ENCODE peak calls at places on chromosome 22, in ten cellular contexts. One of them, this sample, is unnamed.

GRCh38 chr22:44360306-44360685 is 47.5 kb upstream of the SHISAL1 start:
- DNase-seq in HCT116: no peak
- DNase-seq in pancreas: no peak
- DNase-seq in fibroblast of lung: no peak
- DNase-seq in stomach: no peak
- DNase-seq in upper lobe of right lung: peak; percentile 39
- DNase-seq in suprapubic skin: no peak
- DNase-seq in right atrium auricular region: no peak
- DNase-seq in H9: no peak
- DNase-seq in BJ: no peak
- DNase-seq in this sample: no peak

GRCh38 chr22:43993072-43993760 is 30.9 kb upstream of the PARVB start:
- DNase-seq in suprapubic skin: no peak
- DNase-seq in stomach: peak; percentile 54
- DNase-seq in upper lobe of right lung: peak; percentile 66
- DNase-seq in right atrium auricular region: no peak
- DNase-seq in pancreas: peak; percentile 46
- DNase-seq in BJ: no peak
- DNase-seq in HCT116: peak; percentile 21
- DNase-seq in fibroblast of lung: peak; percentile 75
- DNase-seq in H9: peak; percentile 83
- DNase-seq in this sample: peak; percentile 46

GRCh38 chr22:26547426-26547825 is 35.2 kb upstream of the TFIP11 start:
- DNase-seq in suprapubic skin: no peak
- DNase-seq in pancreas: no peak
- DNase-seq in fibroblast of lung: no peak
- DNase-seq in BJ: no peak
- DNase-seq in upper lobe of right lung: no peak
- DNase-seq in right atrium auricular region: no peak
- DNase-seq in H9: no peak
- DNase-seq in stomach: no peak
- DNase-seq in HCT116: no peak
- DNase-seq in this sample: no peak

GRCh38 chr22:31944700-31945477 is 554 bp downstream of the YWHAH start:
- DNase-seq in stomach: peak; percentile 52
- DNase-seq in upper lobe of right lung: peak; percentile 83
- DNase-seq in H9: no peak
- DNase-seq in fibroblast of lung: peak; percentile 12
- DNase-seq in BJ: no peak
- DNase-seq in suprapubic skin: peak; percentile 83
- DNase-seq in pancreas: no peak
- DNase-seq in right atrium auricular region: peak; percentile 60
- DNase-seq in HCT116: no peak
- DNase-seq in this sample: peak; percentile 61

GRCh38 chr22:36762687-36763260 is 13.1 kb downstream of the IFT27 start:
- DNase-seq in HCT116: no peak
- DNase-seq in BJ: no peak
- DNase-seq in suprapubic skin: peak; percentile 45
- DNase-seq in right atrium auricular region: peak; percentile 63
- DNase-seq in upper lobe of right lung: peak; percentile 87
- DNase-seq in stomach: no peak
- DNase-seq in fibroblast of lung: peak; percentile 76
- DNase-seq in pancreas: no peak
- DNase-seq in H9: peak; percentile 14
- DNase-seq in this sample: no peak

GRCh38 chr22:47291565-47292495 is 529.4 kb downstream of the TBC1D22A start:
- DNase-seq in upper lobe of right lung: no peak
- DNase-seq in BJ: no peak
- DNase-seq in right atrium auricular region: no peak
- DNase-seq in H9: peak; percentile 7
- DNase-seq in pancreas: no peak
- DNase-seq in suprapubic skin: peak; percentile 61
- DNase-seq in fibroblast of lung: no peak
- DNase-seq in stomach: no peak
- DNase-seq in HCT116: no peak
- DNase-seq in this sample: no peak

GRCh38 chr22:27715078-27715477 is 86.5 kb downstream of the MN1 start:
- DNase-seq in right atrium auricular region: no peak
- DNase-seq in pancreas: no peak
- DNase-seq in upper lobe of right lung: peak; percentile 56
- DNase-seq in fibroblast of lung: no peak
- DNase-seq in H9: no peak
- DNase-seq in stomach: no peak
- DNase-seq in HCT116: no peak
- DNase-seq in BJ: no peak
- DNase-seq in suprapubic skin: no peak
- DNase-seq in this sample: peak; percentile 56

GRCh38 chr22:35446365-35446764 is 46.4 kb downstream of the MCM5 start:
- DNase-seq in fibroblast of lung: peak; percentile 83
- DNase-seq in suprapubic skin: no peak
- DNase-seq in right atrium auricular region: no peak
- DNase-seq in BJ: peak; percentile 37
- DNase-seq in H9: no peak
- DNase-seq in upper lobe of right lung: no peak
- DNase-seq in stomach: no peak
- DNase-seq in pancreas: no peak
- DNase-seq in HCT116: no peak
- DNase-seq in this sample: peak; percentile 40

GRCh38 chr22:44380716-44381500 is 68.2 kb upstream of the SHISAL1 start:
- DNase-seq in stomach: no peak
- DNase-seq in upper lobe of right lung: peak; percentile 29
- DNase-seq in BJ: no peak
- DNase-seq in pancreas: no peak
- DNase-seq in right atrium auricular region: no peak
- DNase-seq in H9: no peak
- DNase-seq in suprapubic skin: no peak
- DNase-seq in fibroblast of lung: no peak
- DNase-seq in HCT116: no peak
- DNase-seq in this sample: no peak

GRCh38 chr22:25154686-25154999 is 45.0 kb upstream of the CRYBB3 start:
- DNase-seq in BJ: no peak
- DNase-seq in pancreas: no peak
- DNase-seq in HCT116: no peak
- DNase-seq in stomach: no peak
- DNase-seq in right atrium auricular region: no peak
- DNase-seq in fibroblast of lung: no peak
- DNase-seq in suprapubic skin: no peak
- DNase-seq in upper lobe of right lung: no peak
- DNase-seq in H9: no peak
- DNase-seq in this sample: no peak
- H3K27me3 ChIP-seq in BJ: no peaks in the 10 kb centered on the region
- H3K27me3 ChIP-seq in pancreas: no peaks in the 10 kb centered on the region
- H3K27me3 ChIP-seq in HCT116: no peaks in the 10 kb centered on the region
- H3K27me3 ChIP-seq in stomach: no peaks in the 10 kb centered on the region
- H3K27me3 ChIP-seq in right atrium auricular region: no peaks in the 10 kb centered on the region
- H3K27me3 ChIP-seq in fibroblast of lung: no peaks in the 10 kb centered on the region
- H3K27me3 ChIP-seq in suprapubic skin: no peaks in the 10 kb centered on the region
- H3K27me3 ChIP-seq in upper lobe of right lung: no peaks in the 10 kb centered on the region
- H3K27me3 ChIP-seq in H9: no peaks in the 10 kb centered on the region
- H3K27me3 ChIP-seq in this sample: no peaks in the 10 kb centered on the region

GRCh38 chr22:49659924-49660315 is 167.8 kb downstream of the BRD1 start:
- DNase-seq in fibroblast of lung: no peak
- DNase-seq in suprapubic skin: peak; percentile 74
- DNase-seq in HCT116: no peak
- DNase-seq in H9: peak; percentile 24
- DNase-seq in upper lobe of right lung: peak; percentile 58
- DNase-seq in pancreas: no peak
- DNase-seq in right atrium auricular region: no peak
- DNase-seq in BJ: no peak
- DNase-seq in stomach: no peak
- DNase-seq in this sample: no peak

GRCh38 chr22:49658902-49659280 is 168.8 kb downstream of the BRD1 start:
- DNase-seq in stomach: no peak
- DNase-seq in H9: no peak
- DNase-seq in pancreas: no peak
- DNase-seq in BJ: no peak
- DNase-seq in HCT116: no peak
- DNase-seq in upper lobe of right lung: peak; percentile 6
- DNase-seq in suprapubic skin: peak; percentile 32
- DNase-seq in fibroblast of lung: no peak
- DNase-seq in right atrium auricular region: no peak
- DNase-seq in this sample: no peak

GRCh38 chr22:49657974-49658550 is 169.6 kb downstream of the BRD1 start:
- DNase-seq in suprapubic skin: no peak
- DNase-seq in right atrium auricular region: no peak
- DNase-seq in stomach: no peak
- DNase-seq in BJ: no peak
- DNase-seq in upper lobe of right lung: peak; percentile 54
- DNase-seq in H9: no peak
- DNase-seq in HCT116: no peak
- DNase-seq in fibroblast of lung: no peak
- DNase-seq in pancreas: no peak
- DNase-seq in this sample: no peak

GRCh38 chr22:49660321-49660720 is 167.4 kb downstream of the BRD1 start:
- DNase-seq in fibroblast of lung: no peak
- DNase-seq in pancreas: no peak
- DNase-seq in stomach: no peak
- DNase-seq in BJ: no peak
- DNase-seq in right atrium auricular region: no peak
- DNase-seq in HCT116: no peak
- DNase-seq in suprapubic skin: peak; percentile 63
- DNase-seq in upper lobe of right lung: peak; percentile 58
- DNase-seq in H9: peak; percentile 21
- DNase-seq in this sample: no peak

GRCh38 chr22:49659281-49659923 is 168.3 kb downstream of the BRD1 start:
- DNase-seq in stomach: no peak
- DNase-seq in suprapubic skin: peak; percentile 76
- DNase-seq in BJ: no peak
- DNase-seq in upper lobe of right lung: peak; percentile 59
- DNase-seq in right atrium auricular region: no peak
- DNase-seq in fibroblast of lung: no peak
- DNase-seq in HCT116: no peak
- DNase-seq in H9: peak; percentile 27
- DNase-seq in pancreas: no peak
- DNase-seq in this sample: no peak
- H3K27me3 ChIP-seq in stomach: no peaks in the 10 kb centered on the region
- H3K27me3 ChIP-seq in suprapubic skin: peaks cover 49% of the 10 kb centered on the region
- H3K27me3 ChIP-seq in BJ: no peaks in the 10 kb centered on the region
- H3K27me3 ChIP-seq in upper lobe of right lung: no peaks in the 10 kb centered on the region
- H3K27me3 ChIP-seq in right atrium auricular region: no peaks in the 10 kb centered on the region
- H3K27me3 ChIP-seq in fibroblast of lung: no peaks in the 10 kb centered on the region
- H3K27me3 ChIP-seq in HCT116: peaks cover 6% of the 10 kb centered on the region
- H3K27me3 ChIP-seq in H9: no peaks in the 10 kb centered on the region
- H3K27me3 ChIP-seq in pancreas: no peaks in the 10 kb centered on the region
- H3K27me3 ChIP-seq in this sample: peaks cover 31% of the 10 kb centered on the region

DNA sequence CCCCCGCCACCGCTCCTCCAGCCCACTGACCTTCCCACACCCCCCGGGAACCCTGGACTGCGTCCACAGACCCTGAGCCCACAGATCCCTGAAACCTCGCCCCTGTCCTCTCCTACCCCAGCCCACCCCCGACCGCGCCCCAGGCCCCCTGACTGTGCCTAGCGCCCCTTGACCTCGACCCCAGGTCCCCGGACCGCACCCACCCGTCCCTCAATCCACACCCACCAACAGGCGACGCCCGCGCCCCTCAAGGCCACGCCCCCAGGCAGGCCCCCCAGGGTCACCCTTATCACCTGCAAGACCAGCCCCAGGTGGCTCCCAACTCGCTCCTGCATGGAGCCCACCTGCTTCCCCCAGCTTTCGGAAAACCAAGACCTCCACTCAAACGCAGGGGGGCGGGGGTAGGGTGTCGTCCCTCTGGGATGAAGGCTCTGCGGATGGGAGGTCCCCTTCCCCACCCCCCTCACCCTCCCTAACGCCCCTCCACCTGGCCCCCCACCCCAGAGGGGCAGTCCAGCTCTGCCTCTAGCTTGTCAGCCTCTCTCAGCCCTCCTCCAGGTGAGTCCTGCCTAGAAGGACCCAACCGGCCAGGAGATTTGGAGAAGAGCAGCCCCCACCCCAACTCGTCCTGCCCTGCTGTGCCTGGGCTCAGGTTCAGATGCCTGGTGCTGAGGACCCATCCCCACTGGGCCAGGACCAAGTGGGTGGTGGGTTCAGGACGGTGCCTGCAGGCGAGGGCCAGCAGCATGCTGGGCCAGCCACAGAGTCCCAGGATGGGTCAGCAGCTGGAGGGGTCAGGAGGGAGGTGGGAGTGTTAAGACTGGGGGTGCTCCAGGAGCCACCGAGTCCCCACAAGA is 3.1 kb upstream of the IL17REL start:
- DNase-seq in pancreas: no peak
- DNase-seq in H9: peak; percentile 30
- DNase-seq in upper lobe of right lung: peak; percentile 54
- DNase-seq in stomach: no peak
- DNase-seq in HCT116: no peak
- DNase-seq in suprapubic skin: peak; percentile 70
- DNase-seq in BJ: no peak
- DNase-seq in right atrium auricular region: no peak
- DNase-seq in fibroblast of lung: no peak
- DNase-seq in this sample: no peak
- H3K27me3 ChIP-seq in pancreas: peaks cover 5% of the 10 kb centered on the region
- H3K27me3 ChIP-seq in H9: peaks cover 12% of the 10 kb centered on the region
- H3K27me3 ChIP-seq in upper lobe of right lung: peaks cover 63% of the 10 kb centered on the region
- H3K27me3 ChIP-seq in stomach: peaks cover 16% of the 10 kb centered on the region
- H3K27me3 ChIP-seq in HCT116: no peaks in the 10 kb centered on the region
- H3K27me3 ChIP-seq in suprapubic skin: peaks cover 80% of the 10 kb centered on the region
- H3K27me3 ChIP-seq in BJ: peaks cover 29% of the 10 kb centered on the region
- H3K27me3 ChIP-seq in right atrium auricular region: peaks cover 33% of the 10 kb centered on the region
- H3K27me3 ChIP-seq in fibroblast of lung: peaks cover 46% of the 10 kb centered on the region
- H3K27me3 ChIP-seq in this sample: no peaks in the 10 kb centered on the region

GRCh38 chr22:19754701-19755144 is 5.9 kb upstream of the TBX1 start:
- DNase-seq in right atrium auricular region: no peak
- DNase-seq in pancreas: no peak
- DNase-seq in BJ: no peak
- DNase-seq in fibroblast of lung: no peak
- DNase-seq in H9: peak; percentile 49
- DNase-seq in stomach: no peak
- DNase-seq in HCT116: no peak
- DNase-seq in upper lobe of right lung: no peak
- DNase-seq in suprapubic skin: no peak
- DNase-seq in this sample: no peak

GRCh38 chr22:19755145-19755710 is 5.3 kb upstream of the TBX1 start:
- DNase-seq in BJ: no peak
- DNase-seq in H9: no peak
- DNase-seq in stomach: no peak
- DNase-seq in HCT116: no peak
- DNase-seq in upper lobe of right lung: no peak
- DNase-seq in right atrium auricular region: no peak
- DNase-seq in suprapubic skin: no peak
- DNase-seq in pancreas: no peak
- DNase-seq in fibroblast of lung: no peak
- DNase-seq in this sample: no peak

GRCh38 chr22:19753996-19754700 is 6.4 kb upstream of the TBX1 start:
- DNase-seq in upper lobe of right lung: no peak
- DNase-seq in H9: no peak
- DNase-seq in suprapubic skin: no peak
- DNase-seq in right atrium auricular region: no peak
- DNase-seq in HCT116: no peak
- DNase-seq in pancreas: no peak
- DNase-seq in BJ: no peak
- DNase-seq in stomach: no peak
- DNase-seq in fibroblast of lung: no peak
- DNase-seq in this sample: no peak

GRCh38 chr22:19751497-19752245 is 8.9 kb upstream of the TBX1 start:
- DNase-seq in pancreas: no peak
- DNase-seq in BJ: no peak
- DNase-seq in H9: no peak
- DNase-seq in suprapubic skin: no peak
- DNase-seq in stomach: no peak
- DNase-seq in right atrium auricular region: no peak
- DNase-seq in upper lobe of right lung: no peak
- DNase-seq in HCT116: no peak
- DNase-seq in fibroblast of lung: no peak
- DNase-seq in this sample: no peak

GRCh38 chr22:19753090-19753842 is 7.3 kb upstream of the TBX1 start:
- DNase-seq in upper lobe of right lung: no peak
- DNase-seq in H9: peak; percentile 64
- DNase-seq in stomach: no peak
- DNase-seq in right atrium auricular region: no peak
- DNase-seq in pancreas: no peak
- DNase-seq in suprapubic skin: no peak
- DNase-seq in HCT116: no peak
- DNase-seq in fibroblast of lung: no peak
- DNase-seq in BJ: no peak
- DNase-seq in this sample: no peak
- H3K27me3 ChIP-seq in upper lobe of right lung: peaks cover 76% of the 10 kb centered on the region
- H3K27me3 ChIP-seq in H9: peaks cover 51% of the 10 kb centered on the region
- H3K27me3 ChIP-seq in stomach: peaks cover 23% of the 10 kb centered on the region
- H3K27me3 ChIP-seq in right atrium auricular region: peaks cover 24% of the 10 kb centered on the region
- H3K27me3 ChIP-seq in pancreas: peaks cover 6% of the 10 kb centered on the region
- H3K27me3 ChIP-seq in suprapubic skin: peaks cover 54% of the 10 kb centered on the region
- H3K27me3 ChIP-seq in HCT116: no peaks in the 10 kb centered on the region
- H3K27me3 ChIP-seq in fibroblast of lung: peaks cover 49% of the 10 kb centered on the region
- H3K27me3 ChIP-seq in BJ: peaks cover 37% of the 10 kb centered on the region
- H3K27me3 ChIP-seq in this sample: no peaks in the 10 kb centered on the region

This sample was measured in MG63.